ENCODE peak calls at places on chromosomes 3 and 15, in nine cellular contexts. One of them, this sample, is unnamed.

GRCh38 chr3:173398111-173398479 is 551 bp downstream of the NLGN1 start:
- DNase-seq in fibroblast of mammary gland: peak; percentile 58
- DNase-seq in fibroblast of the aortic adventitia: peak; percentile 61
- DNase-seq in colonic mucosa: no peak
- DNase-seq in tibial artery: no peak
- DNase-seq in CD4-positive, alpha-beta T cell: no peak
- DNase-seq in hepatocyte: no peak
- DNase-seq in A549: no peak
- DNase-seq in AG04450: no peak
- DNase-seq in this sample: no peak

GRCh38 chr3:60609446-60609845 is 641.8 kb downstream of the FHIT start:
- DNase-seq in fibroblast of mammary gland: peak; percentile 20
- DNase-seq in fibroblast of the aortic adventitia: no peak
- DNase-seq in colonic mucosa: no peak
- DNase-seq in tibial artery: no peak
- DNase-seq in CD4-positive, alpha-beta T cell: no peak
- DNase-seq in hepatocyte: no peak
- DNase-seq in A549: no peak
- DNase-seq in AG04450: no peak
- DNase-seq in this sample: peak; percentile 30

GRCh38 chr3:195071011-195071728 is 199.8 kb downstream of the XXYLT1 start:
- DNase-seq in fibroblast of mammary gland: no peak
- DNase-seq in fibroblast of the aortic adventitia: no peak
- DNase-seq in colonic mucosa: no peak
- DNase-seq in tibial artery: peak; percentile 41
- DNase-seq in CD4-positive, alpha-beta T cell: no peak
- DNase-seq in hepatocyte: no peak
- DNase-seq in A549: no peak
- DNase-seq in AG04450: no peak
- DNase-seq in this sample: no peak

GRCh38 chr3:6518709-6519345 is 342.1 kb upstream of the GRM7 start:
- DNase-seq in fibroblast of mammary gland: no peak
- DNase-seq in fibroblast of the aortic adventitia: no peak
- DNase-seq in colonic mucosa: no peak
- DNase-seq in tibial artery: no peak
- DNase-seq in CD4-positive, alpha-beta T cell: no peak
- DNase-seq in hepatocyte: no peak
- DNase-seq in A549: no peak
- DNase-seq in AG04450: no peak
- DNase-seq in this sample: no peak

GRCh38 chr3:45760878-45761711 is 35.2 kb downstream of the SLC6A20 start:
- DNase-seq in fibroblast of mammary gland: peak; percentile 71
- DNase-seq in fibroblast of the aortic adventitia: peak; percentile 79
- DNase-seq in colonic mucosa: peak; percentile 51
- DNase-seq in tibial artery: no peak
- DNase-seq in CD4-positive, alpha-beta T cell: peak; percentile 33
- DNase-seq in hepatocyte: peak; percentile 83
- DNase-seq in A549: peak; percentile 71
- DNase-seq in AG04450: peak; percentile 55
- DNase-seq in this sample: peak; percentile 67

GRCh38 chr3:13079051-13079450 is 5.8 kb upstream of the IQSEC1 start:
- DNase-seq in fibroblast of mammary gland: no peak
- DNase-seq in fibroblast of the aortic adventitia: no peak
- DNase-seq in colonic mucosa: no peak
- DNase-seq in tibial artery: peak; percentile 73
- DNase-seq in CD4-positive, alpha-beta T cell: no peak
- DNase-seq in hepatocyte: no peak
- DNase-seq in A549: no peak
- DNase-seq in AG04450: no peak
- DNase-seq in this sample: no peak

GRCh38 chr3:33749546-33750215 is 31.6 kb upstream of the CLASP2 start:
- DNase-seq in fibroblast of mammary gland: peak; percentile 47
- DNase-seq in fibroblast of the aortic adventitia: peak; percentile 70
- DNase-seq in colonic mucosa: no peak
- DNase-seq in tibial artery: no peak
- DNase-seq in CD4-positive, alpha-beta T cell: no peak
- DNase-seq in hepatocyte: no peak
- DNase-seq in A549: no peak
- DNase-seq in AG04450: peak; percentile 20
- DNase-seq in this sample: no peak

GRCh38 chr3:149368850-149369497 is 8.5 kb downstream of the TM4SF1 start:
- DNase-seq in fibroblast of mammary gland: no peak
- DNase-seq in fibroblast of the aortic adventitia: no peak
- DNase-seq in colonic mucosa: no peak
- DNase-seq in tibial artery: no peak
- DNase-seq in CD4-positive, alpha-beta T cell: no peak
- DNase-seq in hepatocyte: no peak
- DNase-seq in A549: no peak
- DNase-seq in AG04450: no peak
- DNase-seq in this sample: no peak

GRCh38 chr15:77691607-77692006 is 58.9 kb upstream of the LINGO1 start:
- DNase-seq in fibroblast of mammary gland: no peak
- DNase-seq in fibroblast of the aortic adventitia: no peak
- DNase-seq in colonic mucosa: no peak
- DNase-seq in tibial artery: no peak
- DNase-seq in CD4-positive, alpha-beta T cell: no peak
- DNase-seq in hepatocyte: no peak
- DNase-seq in A549: no peak
- DNase-seq in AG04450: no peak
- DNase-seq in this sample: no peak

DNA sequence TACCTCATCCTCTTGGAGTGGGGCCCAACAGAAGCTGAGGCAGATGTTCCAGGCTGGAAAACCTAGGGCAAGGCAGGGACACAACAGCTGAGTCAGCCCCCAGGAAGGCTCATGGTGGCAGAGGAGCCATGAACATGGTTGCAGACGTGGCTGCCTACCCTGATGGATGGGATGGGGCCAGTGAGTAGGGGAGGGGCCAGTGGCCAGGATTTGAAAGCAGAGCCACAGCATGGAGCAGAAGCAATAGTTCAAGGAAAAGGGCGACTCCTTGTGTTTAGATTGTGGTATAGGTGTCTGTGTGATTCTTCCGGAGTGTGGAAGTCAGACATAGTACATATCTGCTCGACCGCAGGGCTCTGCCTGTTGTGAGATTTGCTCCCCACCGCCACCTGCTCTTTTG is 24.2 kb downstream of the PXYLP1 start:
- DNase-seq in fibroblast of mammary gland: peak; percentile 53
- DNase-seq in fibroblast of the aortic adventitia: peak; percentile 35
- DNase-seq in colonic mucosa: no peak
- DNase-seq in tibial artery: peak; percentile 65
- DNase-seq in CD4-positive, alpha-beta T cell: peak; percentile 25
- DNase-seq in hepatocyte: no peak
- DNase-seq in A549: peak; percentile 46
- DNase-seq in AG04450: no peak
- DNase-seq in this sample: no peak
- TF ChIP-seq CTCF in fibroblast of mammary gland: peak; percentile 36
- TF ChIP-seq CTCF in fibroblast of the aortic adventitia: peak; percentile 38
- TF ChIP-seq CTCF in colonic mucosa: no peak
- TF ChIP-seq CTCF in tibial artery: peak; percentile 13
- TF ChIP-seq CTCF in CD4-positive, alpha-beta T cell: peak; percentile 64
- TF ChIP-seq CTCF in hepatocyte: peak; percentile 24
- TF ChIP-seq CTCF in A549: peak; percentile 34
- TF ChIP-seq CTCF in AG04450: peak; percentile 16
- TF ChIP-seq CTCF in this sample: peak; percentile 49

GRCh38 chr3:9135930-9136525 is 113.4 kb downstream of the SRGAP3 start:
- DNase-seq in fibroblast of mammary gland: no peak
- DNase-seq in fibroblast of the aortic adventitia: no peak
- DNase-seq in colonic mucosa: no peak
- DNase-seq in tibial artery: no peak
- DNase-seq in CD4-positive, alpha-beta T cell: no peak
- DNase-seq in hepatocyte: no peak
- DNase-seq in A549: no peak
- DNase-seq in AG04450: no peak
- DNase-seq in this sample: no peak

GRCh38 chr3:9139366-9139765 is 110.1 kb downstream of the SRGAP3 start:
- DNase-seq in fibroblast of mammary gland: no peak
- DNase-seq in fibroblast of the aortic adventitia: no peak
- DNase-seq in colonic mucosa: no peak
- DNase-seq in tibial artery: no peak
- DNase-seq in CD4-positive, alpha-beta T cell: no peak
- DNase-seq in hepatocyte: no peak
- DNase-seq in A549: no peak
- DNase-seq in AG04450: no peak
- DNase-seq in this sample: no peak

GRCh38 chr3:9136746-9137434 is 112.6 kb downstream of the SRGAP3 start:
- DNase-seq in fibroblast of mammary gland: no peak
- DNase-seq in fibroblast of the aortic adventitia: no peak
- DNase-seq in colonic mucosa: no peak
- DNase-seq in tibial artery: no peak
- DNase-seq in CD4-positive, alpha-beta T cell: no peak
- DNase-seq in hepatocyte: no peak
- DNase-seq in A549: no peak
- DNase-seq in AG04450: no peak
- DNase-seq in this sample: no peak

GRCh38 chr3:9130318-9131110 is 118.9 kb downstream of the SRGAP3 start:
- DNase-seq in fibroblast of mammary gland: no peak
- DNase-seq in fibroblast of the aortic adventitia: no peak
- DNase-seq in colonic mucosa: peak; percentile 29
- DNase-seq in tibial artery: no peak
- DNase-seq in CD4-positive, alpha-beta T cell: no peak
- DNase-seq in hepatocyte: no peak
- DNase-seq in A549: no peak
- DNase-seq in AG04450: no peak
- DNase-seq in this sample: no peak

DNA sequence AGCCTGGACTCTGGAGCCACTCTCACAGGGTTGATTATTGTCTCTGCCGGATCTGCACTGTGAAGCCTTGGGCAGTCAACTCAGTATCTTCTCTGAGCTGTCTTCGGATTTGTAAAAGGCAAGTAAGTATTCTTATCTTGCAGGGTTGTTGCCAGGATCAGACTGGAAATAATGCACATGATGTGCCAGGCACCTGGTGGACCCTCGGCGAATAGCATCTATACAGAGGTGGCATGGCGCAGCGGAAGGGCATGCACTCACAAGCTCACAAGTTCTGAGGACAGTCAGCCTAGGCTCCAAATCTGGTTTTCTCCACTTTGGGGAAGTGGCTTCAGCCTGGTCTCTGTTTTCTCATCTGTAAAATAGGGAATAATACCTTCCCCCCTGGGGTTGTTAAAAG is 113.9 kb downstream of the SRGAP3 start:
- DNase-seq in fibroblast of mammary gland: no peak
- DNase-seq in fibroblast of the aortic adventitia: no peak
- DNase-seq in colonic mucosa: no peak
- DNase-seq in tibial artery: no peak
- DNase-seq in CD4-positive, alpha-beta T cell: no peak
- DNase-seq in hepatocyte: no peak
- DNase-seq in A549: no peak
- DNase-seq in AG04450: no peak
- DNase-seq in this sample: no peak
- TF ChIP-seq CTCF in fibroblast of mammary gland: no peak
- TF ChIP-seq CTCF in fibroblast of the aortic adventitia: no peak
- TF ChIP-seq CTCF in colonic mucosa: no peak
- TF ChIP-seq CTCF in tibial artery: no peak
- TF ChIP-seq CTCF in CD4-positive, alpha-beta T cell: no peak
- TF ChIP-seq CTCF in hepatocyte: no peak
- TF ChIP-seq CTCF in A549: no peak
- TF ChIP-seq CTCF in AG04450: no peak
- TF ChIP-seq CTCF in this sample: no peak

DNA sequence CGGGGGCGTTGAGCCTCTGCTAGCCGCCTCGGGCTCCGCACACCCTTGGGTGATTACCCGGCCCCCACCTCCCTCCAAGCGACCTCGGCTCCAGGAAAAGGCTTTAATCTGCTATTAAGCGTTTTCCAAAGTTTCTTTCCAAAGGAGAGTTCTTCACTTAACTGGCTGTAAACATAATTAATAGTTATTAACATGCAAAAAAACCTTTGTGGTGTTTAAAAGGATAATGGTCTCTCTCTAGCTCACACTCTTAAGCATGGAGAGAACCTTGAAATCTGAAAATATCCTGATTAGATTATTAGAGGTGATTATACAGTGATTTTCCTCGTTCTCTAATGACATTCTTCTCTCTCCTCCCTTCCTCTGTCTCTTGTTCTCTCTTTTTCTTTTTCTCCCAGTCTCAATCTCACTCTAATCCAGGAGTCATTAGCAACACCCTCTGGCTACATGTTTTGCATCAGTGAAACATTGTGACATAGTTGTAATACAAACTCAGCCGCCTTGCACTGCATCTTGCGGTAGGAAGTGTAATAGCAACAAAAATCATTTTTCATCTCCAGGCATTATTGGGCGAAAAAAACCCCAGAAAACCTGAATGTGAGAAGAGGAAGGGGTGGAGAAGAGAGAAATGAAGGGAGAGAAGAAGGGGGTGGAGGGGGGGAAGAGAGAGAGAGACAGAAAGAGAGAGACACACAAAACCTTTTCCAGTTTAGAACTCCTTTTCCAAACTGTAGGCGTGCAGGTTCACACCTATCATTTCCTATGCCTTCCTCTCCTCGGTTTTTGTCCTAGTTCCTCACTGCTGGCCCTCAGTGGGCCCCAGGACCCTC is 24.4 kb downstream of the NR2F2 start:
- DNase-seq in fibroblast of mammary gland: peak; percentile 87
- DNase-seq in fibroblast of the aortic adventitia: peak; percentile 91
- DNase-seq in colonic mucosa: no peak
- DNase-seq in tibial artery: no peak
- DNase-seq in CD4-positive, alpha-beta T cell: no peak
- DNase-seq in hepatocyte: peak; percentile 57
- DNase-seq in A549: peak; percentile 79
- DNase-seq in AG04450: no peak
- DNase-seq in this sample: no peak
- TF ChIP-seq CTCF in fibroblast of mammary gland: peak; percentile 57
- TF ChIP-seq CTCF in fibroblast of the aortic adventitia: peak; percentile 72
- TF ChIP-seq CTCF in colonic mucosa: no peak
- TF ChIP-seq CTCF in tibial artery: peak; percentile 80
- TF ChIP-seq CTCF in CD4-positive, alpha-beta T cell: no peak
- TF ChIP-seq CTCF in hepatocyte: no peak
- TF ChIP-seq CTCF in A549: peak; percentile 26
- TF ChIP-seq CTCF in AG04450: peak; percentile 50
- TF ChIP-seq CTCF in this sample: peak; percentile 29

DNA sequence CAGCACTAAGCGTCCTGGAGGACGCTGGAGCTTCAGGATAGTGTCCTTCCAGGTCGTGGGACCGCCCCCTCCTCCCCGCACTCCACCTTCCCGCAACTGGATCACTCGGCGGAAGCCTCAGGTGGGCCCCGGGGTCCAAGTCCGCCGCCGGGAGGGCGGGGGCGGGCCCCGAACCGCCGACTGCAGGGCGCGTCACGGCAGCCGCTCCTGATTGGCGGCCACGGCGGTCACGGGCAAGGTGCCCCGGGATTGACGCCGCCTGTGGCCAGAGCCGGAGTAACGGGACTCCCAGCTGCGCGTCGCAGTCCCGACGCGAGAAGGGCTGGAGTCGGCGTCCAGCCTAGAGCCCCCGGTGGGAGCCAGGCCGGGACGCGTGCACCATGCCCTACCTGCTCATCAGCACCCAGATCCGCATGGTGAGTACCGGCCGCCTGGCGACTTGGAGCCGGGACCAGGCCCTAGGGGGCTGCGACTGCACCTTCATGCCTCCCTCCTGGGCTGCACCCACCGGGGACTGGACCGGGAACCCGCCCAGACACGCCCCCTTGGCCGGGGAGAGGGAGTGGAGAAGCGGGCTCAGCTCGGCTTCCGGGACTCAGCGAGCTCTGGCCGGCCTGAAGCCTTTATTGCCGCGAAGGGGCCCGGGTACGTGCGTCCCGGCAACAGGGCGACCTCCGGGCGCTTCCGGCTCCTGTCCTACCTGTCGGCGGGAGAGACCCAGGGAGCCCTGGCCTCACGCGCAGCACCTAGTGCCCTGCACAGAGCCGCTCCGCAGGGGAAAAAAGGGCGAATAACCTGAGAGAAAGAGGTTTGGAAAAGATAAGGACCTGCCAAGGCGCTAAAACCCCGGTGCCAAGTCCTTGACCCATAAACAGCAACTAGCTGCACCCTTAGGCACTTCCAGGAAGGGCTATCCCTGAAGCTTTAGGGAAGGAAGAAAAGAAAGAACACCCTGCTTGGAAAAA is at the start of gene GCHFR:
- DNase-seq in fibroblast of mammary gland: peak; percentile 33
- DNase-seq in fibroblast of the aortic adventitia: peak; percentile 39
- DNase-seq in colonic mucosa: peak; percentile 88
- DNase-seq in tibial artery: peak; percentile 91
- DNase-seq in CD4-positive, alpha-beta T cell: peak; percentile 61
- DNase-seq in hepatocyte: peak; percentile 93
- DNase-seq in A549: peak; percentile 67
- DNase-seq in AG04450: no peak
- DNase-seq in this sample: peak; percentile 70
- TF ChIP-seq CTCF in fibroblast of mammary gland: no peak
- TF ChIP-seq CTCF in fibroblast of the aortic adventitia: peak; percentile 22
- TF ChIP-seq CTCF in colonic mucosa: peak; percentile 40
- TF ChIP-seq CTCF in tibial artery: peak; percentile 66
- TF ChIP-seq CTCF in CD4-positive, alpha-beta T cell: peak; percentile 45
- TF ChIP-seq CTCF in hepatocyte: peak; percentile 48
- TF ChIP-seq CTCF in A549: peak; percentile 20
- TF ChIP-seq CTCF in AG04450: peak; percentile 18
- TF ChIP-seq CTCF in this sample: no peak

This sample was measured in Calu3.